ENCODE peak calls at places on chromosomes 5 and 9, in ten cellular contexts. R, D, Y, N, V, W, F, U, L and Z are unnamed samples. For H3K4me1 and H3K9me3, the result is how much of the 10 kb centered on the place peaks cover.

GRCh38 chr9:115672477-115673316 is 480.9 kb upstream of the PAPPA start:
- DNase-seq in R (no peak), D (peak), Y (no peak), N (no peak), V (no peak), W (no peak), F (no peak), U (peak), L (no peak), Z (peak)

GRCh38 chr9:97543568-97543967 is 42.1 kb downstream of the TMOD1 start:
- DNase-seq in R (no peak), D (no peak), Y (no peak), N (no peak), V (no peak), W (no peak), F (no peak), U (peak), L (no peak), Z (no peak)

GRCh38 chr5:119285070-119285916 is 70.5 kb upstream of the TNFAIP8 start:
- DNase-seq in R (no peak), D (no peak), Y (no peak), N (no peak), V (no peak), W (no peak), F (peak), U (no peak), L (peak), Z (no peak)

GRCh38 chr5:74543162-74543995 is 97.1 kb downstream of the ENC1 start:
- DNase-seq in R (no peak), D (peak), Y (peak), N (peak), V (no peak), W (no peak), F (no peak), U (peak), L (no peak), Z (peak)

GRCh38 chr5:171574374-171574773 is 154.9 kb downstream of the FGF18 start:
- DNase-seq in R (peak), D (no peak), Y (no peak), N (no peak), V (no peak), W (no peak), F (peak), U (no peak), L (peak), Z (no peak)

GRCh38 chr9:133763272-133764183 is 25.4 kb upstream of the SARDH start:
- DNase-seq in R (no peak), D (peak), Y (peak), N (no peak), V (no peak), W (peak), F (no peak), U (no peak), L (no peak), Z (no peak)

GRCh38 chr5:147688965-147689364 is 93.6 kb downstream of the JAKMIP2 start:
- DNase-seq in R (peak), D (no peak), Y (peak), N (no peak), V (no peak), W (no peak), F (peak), U (no peak), L (no peak), Z (no peak)

GRCh38 chr5:68074048-68074632 is 141.4 kb upstream of the PIK3R1 start:
- DNase-seq in R (no peak), D (no peak), Y (no peak), N (no peak), V (no peak), W (no peak), F (no peak), U (no peak), L (no peak), Z (no peak)

GRCh38 chr5:55714339-55714738 is 2.2 kb upstream of the SLC38A9 start:
- DNase-seq in R (no peak), D (no peak), Y (no peak), N (no peak), V (no peak), W (no peak), F (no peak), U (no peak), L (no peak), Z (peak)

GRCh38 chr9:19313573-19313972 is 66.5 kb downstream of the RPS6 start:
- DNase-seq in R (no peak), D (no peak), Y (no peak), N (no peak), V (no peak), W (no peak), F (no peak), U (no peak), L (no peak), Z (no peak)

GRCh38 chr5:109388407-109388806 is 21.4 kb downstream of the PJA2 start:
- DNase-seq in R (no peak), D (peak), Y (no peak), N (no peak), V (no peak), W (no peak), F (no peak), U (no peak), L (no peak), Z (no peak)

GRCh38 chr5:3526551-3527185 is 69.0 kb upstream of the IRX1 start:
- DNase-seq in R (no peak), D (no peak), Y (no peak), N (no peak), V (no peak), W (no peak), F (no peak), U (no peak), L (no peak), Z (no peak)

GRCh38 chr9:73327149-73327548 is 175.5 kb downstream of the ANXA1 start:
- DNase-seq in R (no peak), D (no peak), Y (no peak), N (no peak), V (no peak), W (no peak), F (no peak), U (no peak), L (no peak), Z (no peak)

GRCh38 chr5:137880313-137880712 is 8.9 kb upstream of the PKD2L2 start:
- DNase-seq in R (no peak), D (no peak), Y (no peak), N (no peak), V (no peak), W (no peak), F (no peak), U (no peak), L (no peak), Z (no peak)

GRCh38 chr5:163565931-163566608 is 60.7 kb downstream of the MAT2B start:
- DNase-seq in R (no peak), D (peak), Y (no peak), N (no peak), V (peak), W (peak), F (no peak), U (no peak), L (no peak), Z (peak)

GRCh38 chr5:132225165-132226032 is 2.3 kb downstream of the P4HA2 start:
- DNase-seq in R (peak), D (peak), Y (peak), N (no peak), V (no peak), W (peak), F (peak), U (peak), L (peak), Z (peak)

GRCh38 chr5:132222649-132223038 is 5.0 kb downstream of the P4HA2 start:
- DNase-seq in R (no peak), D (no peak), Y (no peak), N (no peak), V (no peak), W (peak), F (no peak), U (no peak), L (no peak), Z (no peak)

GRCh38 chr5:132223861-132224260 is 3.8 kb downstream of the P4HA2 start:
- DNase-seq in R (no peak), D (no peak), Y (no peak), N (no peak), V (no peak), W (peak), F (no peak), U (no peak), L (no peak), Z (no peak)

GRCh38 chr5:132226516-132227234 is 978 bp downstream of the P4HA2 start:
- DNase-seq in R (peak), D (peak), Y (no peak), N (no peak), V (no peak), W (peak), F (peak), U (no peak), L (peak), Z (no peak)

DNA sequence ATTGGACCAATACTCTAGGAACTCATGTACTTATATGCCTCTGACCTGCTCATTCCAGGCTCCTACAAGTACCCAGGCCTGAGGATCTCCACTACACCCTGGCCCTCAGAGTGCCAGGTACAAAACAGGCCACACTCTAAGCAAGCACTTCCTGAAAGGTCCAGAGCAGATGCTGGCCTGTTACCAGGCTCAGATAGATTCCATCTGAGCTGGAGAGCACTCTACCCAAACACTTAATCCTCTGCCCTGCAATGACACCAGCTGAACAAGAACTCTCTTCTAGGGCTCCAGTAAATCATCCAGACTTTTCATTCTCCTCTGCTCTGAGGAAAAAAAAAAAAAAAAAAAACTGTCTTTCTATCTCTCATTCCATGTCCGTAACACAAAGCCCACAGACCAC is 2.9 kb downstream of the P4HA2 start:
- DNase-seq in R (no peak), D (peak), Y (no peak), N (no peak), V (no peak), W (peak), F (no peak), U (no peak), L (no peak), Z (no peak)
- H3K27ac ChIP-seq in R (peak), D (peak), Y (no peak), N (no peak), V (no peak), W (peak), F (peak), U (no peak), L (peak), Z (peak)

GRCh38 chr5:173474881-173475287 is 141.6 kb downstream of the BOD1 start:
- DNase-seq in R (no peak), D (peak), Y (no peak), N (no peak), V (no peak), W (no peak), F (no peak), U (no peak), L (no peak), Z (peak)
- H3K4me1 ChIP-seq in R (under half), D (under half), Y (under half), N (under half), V (under half), W (under half), F (under half), U (under half), L (under half), Z (half or more)

GRCh38 chr5:141245250-141245717 is at the start of gene PCDHB15:
- DNase-seq in R (peak), D (no peak), Y (no peak), N (peak), V (peak), W (no peak), F (no peak), U (peak), L (no peak), Z (no peak)

GRCh38 chr5:141250576-141250975 is 5.4 kb downstream of the PCDHB15 start:
- DNase-seq in R (no peak), D (no peak), Y (no peak), N (no peak), V (no peak), W (no peak), F (no peak), U (no peak), L (no peak), Z (no peak)
- H3K9me3 ChIP-seq in R (under half), D (under half), Y (under half), N (half or more), V (under half), W (under half), F (half or more), U (under half), L (under half), Z (under half)

DNA sequence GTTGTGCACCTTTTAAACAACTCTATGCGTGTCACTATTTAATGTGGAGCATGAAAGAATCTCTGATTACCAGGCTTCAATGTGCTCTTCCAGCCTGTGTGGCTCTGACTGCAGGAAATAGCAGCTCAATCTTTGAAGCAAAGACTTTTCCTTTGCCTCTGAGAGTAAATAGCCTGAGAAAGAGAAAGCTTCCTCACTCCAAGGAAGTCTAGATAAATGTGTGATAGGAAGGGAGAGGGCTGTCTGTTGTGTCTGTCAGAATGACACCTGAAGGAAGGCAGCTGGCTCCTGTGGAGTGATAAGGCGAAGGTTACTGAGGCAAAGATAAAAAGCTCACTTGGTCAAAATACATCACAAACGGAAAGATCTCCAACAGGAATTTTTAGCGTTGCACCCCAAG is 205.3 kb upstream of the HAPLN1 start:
- DNase-seq in R (no peak), D (peak), Y (no peak), N (no peak), V (no peak), W (no peak), F (no peak), U (no peak), L (no peak), Z (peak)
- H3K27ac ChIP-seq in R (no peak), D (peak), Y (no peak), N (no peak), V (no peak), W (no peak), F (no peak), U (no peak), L (no peak), Z (peak)

DNA sequence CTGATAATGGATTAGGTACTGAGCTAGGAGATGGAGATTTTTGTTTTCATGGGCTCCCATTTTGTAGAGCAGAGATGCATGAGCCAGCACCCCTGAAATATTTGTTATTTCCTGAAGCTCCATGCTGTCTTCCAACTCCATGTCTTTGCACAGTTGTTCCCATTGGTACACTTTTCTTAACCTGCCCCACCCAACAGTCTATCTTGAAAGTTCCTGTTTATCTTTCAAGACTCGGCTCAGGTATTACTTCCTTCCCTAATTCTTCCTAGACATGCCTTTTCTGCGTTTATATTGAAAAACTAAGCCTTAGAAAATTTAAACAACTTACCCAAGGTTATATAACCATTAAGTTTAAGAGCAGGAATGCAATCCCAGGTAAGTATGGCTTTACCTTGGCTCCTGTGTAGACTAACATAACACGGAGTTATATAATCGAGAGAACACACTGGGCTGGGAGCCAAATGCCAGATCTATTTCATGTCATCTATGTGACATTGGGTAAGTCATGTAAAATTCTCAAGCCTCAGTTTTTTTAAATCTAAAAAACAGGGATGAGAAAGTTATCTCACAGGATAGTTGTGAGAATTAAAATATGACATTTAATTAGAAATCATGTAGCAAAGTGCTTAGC is 67.4 kb downstream of the LIX1 start:
- DNase-seq in R (no peak), D (no peak), Y (no peak), N (no peak), V (no peak), W (no peak), F (no peak), U (no peak), L (no peak), Z (no peak)
- H3K4me1 ChIP-seq in R (under half), D (under half), Y (under half), N (under half), V (under half), W (under half), F (under half), U (under half), L (under half), Z (under half)